ENCODE peak calls at places on chromosomes 12 and 14, in eight cellular contexts. R is HCT116, H is A549, Y is Panc1, T is GM23338, D is GM12878, N is SK-N-SH, K is HepG2. V is an unnamed sample.

GRCh38 chr14:72744416-72745120 is 149.3 kb downstream of the DPF3 start:
- DNase-seq in K (no peak), Y (no peak), R (no peak), N (no peak), T (no peak), H (no peak), D (no peak), V (no peak)

GRCh38 chr14:64760146-64760755 is 56.0 kb downstream of the PLEKHG3 start:
- DNase-seq in N (peak), K (peak), D (no peak), Y (peak), H (peak), R (peak), T (peak), V (no peak)

GRCh38 chr14:77457115-77457521 is 283 bp downstream of the VIPAS39 start:
- DNase-seq in H (no peak), K (no peak), R (no peak), Y (no peak), D (no peak), T (no peak), N (peak), V (no peak)

GRCh38 chr14:34110531-34110930 is 159.7 kb upstream of the EGLN3 start:
- DNase-seq in H (no peak), T (no peak), R (no peak), N (no peak), Y (no peak), K (no peak), D (no peak), V (no peak)

GRCh38 chr14:61561657-61562276 is 133.5 kb upstream of the HIF1A start:
- DNase-seq in K (peak), T (peak), R (peak), N (peak), H (peak), D (no peak), Y (no peak), V (no peak)

GRCh38 chr12:12216349-12217017 is 50.4 kb downstream of the LRP6 start:
- DNase-seq in Y (no peak), H (peak), D (no peak), R (no peak), N (no peak), T (no peak), K (peak), V (no peak)

GRCh38 chr12:116534341-116535121 is 24.6 kb upstream of the MAP1LC3B2 start:
- DNase-seq in D (no peak), N (peak), H (no peak), R (no peak), Y (no peak), T (peak), K (no peak), V (no peak)

GRCh38 chr14:93688794-93689193 is 99.5 kb downstream of the PRIMA1 start:
- DNase-seq in R (no peak), H (no peak), D (no peak), T (no peak), Y (no peak), K (no peak), N (no peak), V (no peak)

GRCh38 chr12:106687652-106688051 is 86.8 kb upstream of the RIC8B start:
- DNase-seq in H (no peak), R (no peak), N (no peak), D (no peak), Y (no peak), T (no peak), K (no peak), V (no peak)

GRCh38 chr14:68312884-68313725 is 479.8 kb downstream of the ZFP36L1 start:
- DNase-seq in Y (no peak), K (no peak), R (no peak), N (no peak), H (no peak), D (peak), T (no peak), V (no peak)

GRCh38 chr14:97027256-97027999 is 230.2 kb downstream of the VRK1 start:
- DNase-seq in R (no peak), H (no peak), N (no peak), Y (no peak), K (no peak), T (peak), D (no peak), V (no peak)

GRCh38 chr12:91053951-91054715 is 3.7 kb downstream of the KERA start:
- DNase-seq in D (no peak), R (no peak), H (no peak), T (no peak), K (no peak), Y (no peak), N (no peak), V (no peak)

GRCh38 chr12:65100140-65100539 is 21.0 kb downstream of the WIF1 start:
- DNase-seq in T (peak), N (no peak), Y (no peak), D (no peak), H (no peak), R (no peak), K (peak), V (no peak)

GRCh38 chr14:63562414-63562813 is 19.2 kb upstream of the PPP2R5E start:
- DNase-seq in H (no peak), R (no peak), Y (no peak), D (no peak), K (no peak), N (no peak), T (no peak), V (peak)

GRCh38 chr14:22554706-22555572 is 34.1 kb downstream of the DAD1 start:
- DNase-seq in N (no peak), K (no peak), D (no peak), Y (no peak), T (no peak), H (no peak), R (no peak), V (no peak)

GRCh38 chr14:50736932-50737419 is 68.9 kb upstream of the SAV1 start:
- DNase-seq in H (no peak), Y (no peak), R (no peak), K (no peak), T (no peak), N (no peak), D (peak), V (no peak)

GRCh38 chr12:49827351-49828099 is 688 bp downstream of the NCKAP5L start:
- DNase-seq in H (peak), R (no peak), N (peak), Y (no peak), K (peak), D (no peak), T (peak), V (peak)

GRCh38 chr14:26867171-26867757 is 269.4 kb upstream of the NOVA1 start:
- DNase-seq in R (no peak), T (peak), H (no peak), N (no peak), Y (peak), K (no peak), D (no peak), V (no peak)

GRCh38 chr14:26255213-26255612 is 342.6 kb downstream of the NOVA1 start:
- DNase-seq in N (no peak), Y (no peak), T (peak), D (no peak), R (no peak), K (no peak), H (no peak), V (no peak)

GRCh38 chr12:103114296-103115055 is 157.0 kb downstream of the ASCL1 start:
- DNase-seq in T (no peak), R (no peak), H (no peak), N (no peak), D (peak), K (no peak), Y (no peak), V (no peak)

GRCh38 chr12:57904848-57905811 is 36.2 kb upstream of the ATP23 start:
- DNase-seq in Y (peak), T (peak), R (peak), D (peak), N (peak), H (peak), K (peak), V (peak)

GRCh38 chr12:85448031-85448430 is 168.0 kb downstream of the ALX1 start:
- DNase-seq in N (no peak), D (no peak), T (no peak), H (no peak), Y (no peak), K (no peak), R (no peak), V (no peak)

GRCh38 chr14:80522936-80523335 is 311.6 kb upstream of the DIO2 start:
- DNase-seq in H (no peak), K (no peak), D (no peak), R (no peak), Y (no peak), N (no peak), T (no peak), V (no peak)

GRCh38 chr14:47619397-47619796 is 56.0 kb downstream of the MDGA2 start:
- DNase-seq in D (no peak), H (no peak), K (no peak), R (no peak), Y (no peak), N (no peak), T (no peak), V (no peak)

GRCh38 chr14:92511472-92512247 is 1.9 kb upstream of the RIN3 start:
- DNase-seq in H (peak), D (no peak), N (peak), R (peak), T (no peak), K (no peak), Y (peak), V (no peak)

GRCh38 chr14:64756712-64757111 is 52.5 kb downstream of the PLEKHG3 start:
- DNase-seq in Y (no peak), N (no peak), R (no peak), T (no peak), D (no peak), K (no peak), H (no peak), V (no peak)

GRCh38 chr14:86601813-86602212 is 1071.9 kb downstream of the FLRT2 start:
- DNase-seq in R (no peak), K (no peak), N (no peak), T (no peak), H (no peak), D (no peak), Y (no peak), V (no peak)

GRCh38 chr14:87492556-87492955 is 500.4 kb downstream of the GALC start:
- DNase-seq in R (no peak), H (no peak), Y (no peak), D (no peak), K (no peak), T (no peak), N (no peak), V (no peak)

GRCh38 chr14:96083667-96084320 is 44.6 kb downstream of the C14orf132 start:
- DNase-seq in N (no peak), Y (no peak), D (no peak), K (no peak), H (no peak), R (no peak), T (no peak), V (no peak)

GRCh38 chr12:124433147-124433874 is 134.1 kb downstream of the NCOR2 start:
- DNase-seq in Y (no peak), K (no peak), R (no peak), D (no peak), H (no peak), N (no peak), T (no peak), V (no peak)

GRCh38 chr14:101183376-101184103 is 280.0 kb upstream of the RTL1 start:
- DNase-seq in Y (no peak), N (peak), T (peak), D (no peak), H (no peak), K (peak), R (no peak), V (no peak)
- TF ChIP-seq REST in Y (no peak), N (no peak), T (no peak), D (no peak), H (no peak), K (no peak), R (no peak), V (no peak)

GRCh38 chr12:75917083-75917482 is 114.5 kb downstream of the PHLDA1 start:
- DNase-seq in K (no peak), D (peak), H (no peak), R (no peak), Y (no peak), T (no peak), N (no peak), V (no peak)
- H3K27ac ChIP-seq in K (no peak), D (no peak), H (no peak), R (no peak), Y (peak), T (no peak), N (no peak), V (no peak)

DNA sequence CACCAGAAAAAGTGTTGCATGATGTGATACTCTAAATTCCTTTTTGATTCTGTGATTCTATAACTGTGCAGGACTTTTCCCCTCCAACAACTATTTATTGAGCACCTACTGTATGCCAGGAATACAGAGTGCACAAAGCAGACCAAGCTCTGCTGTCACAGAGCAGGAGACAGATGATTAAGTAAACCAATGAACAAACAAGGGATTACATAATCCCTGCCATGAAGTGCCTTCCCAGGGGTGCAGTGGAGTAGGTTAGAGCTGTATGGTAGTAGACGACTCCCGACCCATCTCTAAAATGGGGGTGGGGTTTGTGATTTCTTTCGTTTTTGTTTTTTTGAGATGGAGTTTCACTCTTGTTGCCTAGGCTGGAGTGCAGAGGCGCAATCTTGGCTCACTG is 213.9 kb downstream of the TBX5 start:
- DNase-seq in T (no peak), R (no peak), N (no peak), D (no peak), H (no peak), K (no peak), Y (no peak), V (no peak)
- TF ChIP-seq REST in T (no peak), R (no peak), N (no peak), D (no peak), H (no peak), K (no peak), Y (no peak), V (no peak)

GRCh38 chr12:53069621-53070410 is 9.4 kb downstream of the SPRYD3 start:
- DNase-seq in T (no peak), N (no peak), R (no peak), K (no peak), Y (no peak), D (no peak), H (no peak), V (no peak)

GRCh38 chr12:53067993-53068770 is 11.0 kb downstream of the SPRYD3 start:
- DNase-seq in D (no peak), Y (no peak), N (no peak), T (no peak), R (no peak), H (no peak), K (no peak), V (no peak)

GRCh38 chr12:53070901-53071492 is 8.2 kb downstream of the SPRYD3 start:
- DNase-seq in R (no peak), K (no peak), N (no peak), H (no peak), T (no peak), D (no peak), Y (no peak), V (no peak)

GRCh38 chr12:53067074-53067992 is 11.9 kb downstream of the SPRYD3 start:
- DNase-seq in D (no peak), N (no peak), Y (no peak), T (no peak), R (no peak), K (no peak), H (no peak), V (no peak)

GRCh38 chr12:53068811-53069585 is 10.2 kb downstream of the SPRYD3 start:
- DNase-seq in T (no peak), D (no peak), N (no peak), Y (no peak), R (no peak), H (no peak), K (no peak), V (no peak)
- H3K27ac ChIP-seq in T (no peak), D (no peak), N (no peak), Y (no peak), R (no peak), H (peak), K (no peak), V (no peak)

GRCh38 chr12:67099858-67100257 is 169.3 kb upstream of the CAND1 start:
- DNase-seq in H (no peak), D (no peak), N (no peak), T (no peak), K (no peak), R (no peak), Y (no peak), V (no peak)
- TF ChIP-seq REST in H (no peak), D (no peak), N (no peak), T (no peak), K (no peak), R (no peak), Y (no peak), V (no peak)

GRCh38 chr12:54977155-54977554 is 7.4 kb downstream of the TESPA1 start:
- DNase-seq in Y (no peak), K (no peak), N (no peak), H (no peak), T (no peak), D (no peak), R (no peak), V (no peak)
- H3K27ac ChIP-seq in Y (no peak), K (no peak), N (no peak), H (no peak), T (no peak), D (no peak), R (no peak), V (no peak)